ENCODE peak calls at places on chromosome 16, in eight cellular contexts. D, Z, Q, A, X, P, W and E are unnamed samples.
A peak's percentile ranks its signal among the peaks of the same experiment; 100 is the strongest.

GRCh38 chr16:75021410-75021809 is 22.6 kb downstream of the ZNRF1 start:
- DNase-seq in D (no peak), Z (no peak), Q (no peak), A (no peak), X (no peak), P (no peak), W (no peak), E (no peak)

GRCh38 chr16:17335826-17336492 is 134.8 kb downstream of the XYLT1 start:
- DNase-seq in D (no peak), Z (no peak), Q (no peak), A (no peak), X (no peak), P (no peak), W (no peak), E (no peak)

GRCh38 chr16:6009151-6009550 is 911.6 kb upstream of the EEF2KMT start:
- DNase-seq in D (peak; percentile 4), Z (no peak), Q (no peak), A (no peak), X (no peak), P (no peak), W (no peak), E (no peak)

GRCh38 chr16:2501938-2502900 is 11.5 kb upstream of the ATP6V0C start:
- DNase-seq in D (no peak), Z (no peak), Q (no peak), A (no peak), X (no peak), P (no peak), W (no peak), E (no peak)

GRCh38 chr16:10180771-10181163 is 1.5 kb downstream of the GRIN2A start:
- DNase-seq in D (no peak), Z (no peak), Q (no peak), A (no peak), X (peak; percentile 10), P (no peak), W (no peak), E (no peak)

GRCh38 chr16:10992797-10993196 is 48.4 kb downstream of the CLEC16A start:
- DNase-seq in D (peak; percentile 91), Z (peak; percentile 68), Q (no peak), A (no peak), X (no peak), P (peak; percentile 59), W (peak; percentile 53), E (no peak)

GRCh38 chr16:59192551-59193199 is 458.6 kb upstream of the GOT2 start:
- DNase-seq in D (peak; percentile 11), Z (peak; percentile 9), Q (no peak), A (no peak), X (no peak), P (no peak), W (peak; percentile 45), E (no peak)

GRCh38 chr16:29714396-29714795 is 31.4 kb downstream of the C16orf54 start:
- DNase-seq in D (no peak), Z (no peak), Q (no peak), A (no peak), X (no peak), P (no peak), W (no peak), E (no peak)

GRCh38 chr16:71526111-71526998 is at the start of gene CHST4:
- DNase-seq in D (peak; percentile 77), Z (peak; percentile 38), Q (no peak), A (no peak), X (no peak), P (peak; percentile 31), W (peak; percentile 4), E (no peak)

GRCh38 chr16:87383522-87384161 is at the start of gene FBXO31:
- DNase-seq in D (peak; percentile 86), Z (peak; percentile 90), Q (peak; percentile 85), A (peak; percentile 83), X (peak; percentile 87), P (peak; percentile 63), W (peak; percentile 79), E (peak; percentile 75)

GRCh38 chr16:72604375-72604774 is 432.4 kb upstream of the PMFBP1 start:
- DNase-seq in D (no peak), Z (no peak), Q (no peak), A (no peak), X (no peak), P (no peak), W (no peak), E (no peak)

GRCh38 chr16:64242510-64242909 is 879.4 kb downstream of the CDH11 start:
- DNase-seq in D (no peak), Z (no peak), Q (no peak), A (no peak), X (no peak), P (no peak), W (no peak), E (no peak)

GRCh38 chr16:87172632-87173031 is 144.6 kb downstream of the C16orf95 start:
- DNase-seq in D (no peak), Z (no peak), Q (no peak), A (no peak), X (no peak), P (no peak), W (no peak), E (no peak)

GRCh38 chr16:68377667-68378420 is 67.0 kb downstream of the PRMT7 start:
- DNase-seq in D (peak; percentile 54), Z (no peak), Q (no peak), A (no peak), X (peak; percentile 28), P (peak; percentile 16), W (no peak), E (no peak)

GRCh38 chr16:17724242-17724898 is 253.6 kb upstream of the XYLT1 start:
- DNase-seq in D (no peak), Z (peak; percentile 40), Q (no peak), A (no peak), X (no peak), P (peak; percentile 77), W (no peak), E (no peak)

GRCh38 chr16:88472042-88472441 is 19.0 kb downstream of the ZFPM1 start:
- DNase-seq in D (no peak), Z (no peak), Q (no peak), A (no peak), X (no peak), P (no peak), W (no peak), E (no peak)

GRCh38 chr16:66382966-66383299 is 16.4 kb downstream of the CDH5 start:
- DNase-seq in D (peak; percentile 84), Z (peak; percentile 70), Q (no peak), A (no peak), X (no peak), P (peak; percentile 41), W (peak; percentile 18), E (no peak)

GRCh38 chr16:56448005-56448404 is 3.1 kb downstream of the NUDT21 start:
- DNase-seq in D (no peak), Z (no peak), Q (no peak), A (no peak), X (no peak), P (no peak), W (no peak), E (no peak)

GRCh38 chr16:57766714-57767348 is 31.3 kb downstream of the KATNB1 start:
- DNase-seq in D (no peak), Z (no peak), Q (no peak), A (no peak), X (no peak), P (no peak), W (no peak), E (no peak)

GRCh38 chr16:57531253-57531575 is 5.2 kb downstream of the CCDC102A start:
- DNase-seq in D (no peak), Z (no peak), Q (no peak), A (no peak), X (no peak), P (no peak), W (no peak), E (no peak)

GRCh38 chr16:19135896-19136438 is 22.2 kb downstream of the ITPRIPL2 start:
- DNase-seq in D (peak; percentile 88), Z (no peak), Q (no peak), A (no peak), X (no peak), P (no peak), W (peak; percentile 73), E (no peak)

GRCh38 chr16:47461598-47462266 is 601 bp downstream of the PHKB start:
- DNase-seq in D (peak; percentile 78), Z (peak; percentile 31), Q (no peak), A (no peak), X (peak; percentile 20), P (peak; percentile 13), W (peak; percentile 62), E (peak; percentile 28)

GRCh38 chr16:15714393-15715172 is 64.5 kb downstream of the NDE1 start:
- DNase-seq in D (no peak), Z (no peak), Q (no peak), A (no peak), X (no peak), P (no peak), W (no peak), E (no peak)

GRCh38 chr16:50279142-50279865 is 13.0 kb downstream of the ADCY7 start:
- DNase-seq in D (no peak), Z (no peak), Q (no peak), A (no peak), X (peak; percentile 22), P (no peak), W (no peak), E (no peak)

GRCh38 chr16:53817812-53818211 is 113.9 kb downstream of the FTO start:
- DNase-seq in D (no peak), Z (peak; percentile 28), Q (no peak), A (no peak), X (no peak), P (no peak), W (no peak), E (no peak)

GRCh38 chr16:2243781-2244180 is 7.5 kb downstream of the DNASE1L2 start:
- DNase-seq in D (no peak), Z (no peak), Q (no peak), A (no peak), X (no peak), P (no peak), W (no peak), E (no peak)

GRCh38 chr16:2282866-2283555 is 15.1 kb upstream of the RNPS1 start:
- DNase-seq in D (no peak), Z (no peak), Q (no peak), A (no peak), X (no peak), P (no peak), W (no peak), E (no peak)

GRCh38 chr16:86391987-86392386 is 118.3 kb upstream of the FOXF1 start:
- DNase-seq in D (no peak), Z (peak; percentile 91), Q (no peak), A (no peak), X (no peak), P (no peak), W (peak; percentile 89), E (no peak)

GRCh38 chr16:47732806-47733150 is 271.6 kb downstream of the PHKB start:
- DNase-seq in D (peak; percentile 86), Z (peak; percentile 82), Q (no peak), A (no peak), X (no peak), P (peak; percentile 89), W (no peak), E (peak; percentile 40)

GRCh38 chr16:49158029-49158642 is 123.5 kb downstream of the CBLN1 start:
- DNase-seq in D (peak; percentile 76), Z (no peak), Q (no peak), A (no peak), X (no peak), P (no peak), W (peak; percentile 29), E (no peak)

GRCh38 chr16:15707332-15707731 is 57.3 kb downstream of the NDE1 start:
- DNase-seq in D (no peak), Z (no peak), Q (no peak), A (no peak), X (no peak), P (no peak), W (no peak), E (no peak)

GRCh38 chr16:2776500-2777139 is 460 bp downstream of the ELOB start:
- DNase-seq in D (no peak), Z (no peak), Q (no peak), A (peak; percentile 29), X (peak; percentile 41), P (no peak), W (no peak), E (no peak)

GRCh38 chr16:64738321-64738960 is 383.4 kb downstream of the CDH11 start:
- DNase-seq in D (peak; percentile 12), Z (peak; percentile 46), Q (no peak), A (no peak), X (no peak), P (peak; percentile 58), W (no peak), E (no peak)

GRCh38 chr16:88799569-88800276 is 3.9 kb upstream of the CDT1 start:
- DNase-seq in D (no peak), Z (no peak), Q (no peak), A (no peak), X (no peak), P (no peak), W (no peak), E (no peak)